ENCODE peak calls at places on chromosomes 3 and 15, in six cellular contexts. X is IMR-90, U is H9, W is mesenchymal stem cell, S is neuronal stem cell, D is H1. Z is an unnamed sample.

GRCh38 chr15:99248000-99248727 is 1.2 kb downstream of the TTC23 start:
- DNase-seq in X (no peak), U (no peak), W (no peak), S (no peak), D (no peak), Z (no peak)

GRCh38 chr3:16849240-16849639 is 35.5 kb upstream of the PLCL2 start:
- DNase-seq in X (peak; percentile 2), U (no peak), W (no peak), S (peak; percentile 33), D (no peak), Z (peak; percentile 29)

GRCh38 chr3:48039487-48040190 is 23.4 kb upstream of the MAP4 start:
- DNase-seq in X (peak; percentile 84), U (no peak), W (peak; percentile 92), S (peak; percentile 72), D (no peak), Z (peak; percentile 93)

GRCh38 chr3:51904034-51904823 is 1.1 kb upstream of the IQCF1 start:
- DNase-seq in X (no peak), U (no peak), W (no peak), S (no peak), D (no peak), Z (no peak)

GRCh38 chr3:15638891-15639262 is 37.3 kb downstream of the BTD start:
- DNase-seq in X (no peak), U (no peak), W (no peak), S (no peak), D (no peak), Z (no peak)

GRCh38 chr15:47786371-47786770 is 69.1 kb downstream of the SEMA6D start:
- DNase-seq in X (peak; percentile 8), U (no peak), W (peak; percentile 77), S (no peak), D (no peak), Z (no peak)

GRCh38 chr15:101023501-101024110 is 104.4 kb downstream of the LRRK1 start:
- DNase-seq in X (no peak), U (peak; percentile 9), W (no peak), S (no peak), D (no peak), Z (no peak)

GRCh38 chr15:61205427-61205826 is 23.7 kb downstream of the RORA start:
- DNase-seq in X (no peak), U (no peak), W (no peak), S (no peak), D (no peak), Z (no peak)

GRCh38 chr15:78303729-78304486 is 4.5 kb upstream of the SKIC8 start:
- DNase-seq in X (no peak), U (peak; percentile 79), W (no peak), S (no peak), D (peak; percentile 53), Z (peak; percentile 26)

GRCh38 chr3:33592999-33593398 is 125.1 kb downstream of the CLASP2 start:
- DNase-seq in X (no peak), U (no peak), W (no peak), S (no peak), D (no peak), Z (no peak)

GRCh38 chr3:100354850-100355249 is 20.3 kb downstream of the NIT2 start:
- DNase-seq in X (peak; percentile 63), U (no peak), W (no peak), S (no peak), D (no peak), Z (no peak)

GRCh38 chr3:10344147-10344943 is 23.4 kb upstream of the SEC13 start:
- DNase-seq in X (peak; percentile 54), U (peak; percentile 79), W (peak; percentile 55), S (peak; percentile 67), D (peak; percentile 85), Z (peak; percentile 65)

GRCh38 chr3:138417559-138417982 is 16.8 kb upstream of the ESYT3 start:
- DNase-seq in X (peak; percentile 80), U (peak; percentile 91), W (peak; percentile 78), S (peak; percentile 65), D (peak; percentile 93), Z (peak; percentile 95)
- H3K27me3 ChIP-seq in X (peaks cover 4% of the 10 kb centered on the region), U (no peaks in the 10 kb centered on the region), W (peaks cover 3% of the 10 kb centered on the region), S (peaks cover 9% of the 10 kb centered on the region), D (no peaks in the 10 kb centered on the region), Z (no peaks in the 10 kb centered on the region)

DNA sequence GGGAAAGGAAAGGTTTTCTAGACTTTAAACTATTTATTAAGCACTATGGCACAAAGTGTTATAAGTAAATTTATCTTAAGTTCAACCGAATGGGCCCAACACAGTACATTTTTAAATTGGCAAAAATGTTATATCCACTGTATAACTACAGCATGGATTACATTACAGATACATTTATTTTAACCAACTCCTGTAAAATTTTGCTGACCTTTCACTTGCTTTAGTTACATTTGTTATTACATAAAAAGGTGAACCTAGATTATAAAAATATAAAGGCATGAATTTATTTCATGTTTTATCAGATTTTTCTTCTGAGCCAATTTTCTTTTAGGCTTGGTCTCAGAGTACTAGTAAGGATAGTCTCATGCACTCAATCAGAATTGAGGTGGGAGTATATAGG is 221.9 kb upstream of the GBE1 start:
- DNase-seq in X (no peak), U (no peak), W (no peak), S (no peak), D (no peak), Z (no peak)
- H4K91ac ChIP-seq in X (no peak overlapping the region), U (no peak overlapping the region), W (no peak overlapping the region), S (no peak overlapping the region), D (no peak overlapping the region), Z (no peak overlapping the region)

DNA sequence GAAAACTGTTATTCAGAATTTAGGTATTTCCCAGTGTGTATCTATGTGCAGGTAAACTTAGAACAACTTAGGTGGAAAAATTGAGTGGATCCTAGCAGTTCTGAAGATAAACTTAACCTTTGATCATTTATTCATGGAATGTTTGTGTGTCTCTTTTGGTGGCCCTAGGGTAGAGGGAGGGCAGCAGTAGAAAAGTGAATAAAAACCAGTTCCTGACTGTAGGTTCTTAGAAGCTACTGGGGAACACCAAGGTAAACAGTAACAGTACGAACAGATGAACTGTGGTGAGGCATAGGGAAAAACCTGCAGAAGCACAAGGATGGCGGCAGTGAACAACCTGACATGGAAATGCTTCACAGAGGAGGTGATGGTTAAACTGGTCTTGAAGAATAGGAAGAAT is 2.5 kb downstream of the SNRK start:
- DNase-seq in X (no peak), U (no peak), W (no peak), S (no peak), D (no peak), Z (no peak)
- H3K4me1 ChIP-seq in X (peaks cover 15% of the 10 kb centered on the region), U (peaks cover 2% of the 10 kb centered on the region), W (peaks cover 10% of the 10 kb centered on the region), S (peaks cover 6% of the 10 kb centered on the region), D (peaks cover 8% of the 10 kb centered on the region), Z (peaks cover 11% of the 10 kb centered on the region)

GRCh38 chr3:177345049-177345972 is 148.0 kb upstream of the TBL1XR1 start:
- DNase-seq in X (peak; percentile 96), U (peak; percentile 63), W (peak; percentile 96), S (no peak), D (no peak), Z (peak; percentile 85)

GRCh38 chr3:177340243-177340830 is 143.1 kb upstream of the TBL1XR1 start:
- DNase-seq in X (no peak), U (no peak), W (no peak), S (no peak), D (peak; percentile 1), Z (no peak)

GRCh38 chr3:177343122-177343521 is 145.8 kb upstream of the TBL1XR1 start:
- DNase-seq in X (no peak), U (no peak), W (no peak), S (no peak), D (no peak), Z (no peak)

GRCh38 chr3:177338697-177339219 is 141.5 kb upstream of the TBL1XR1 start:
- DNase-seq in X (peak; percentile 65), U (no peak), W (peak; percentile 57), S (no peak), D (peak; percentile 4), Z (peak; percentile 78)

GRCh38 chr3:177341766-177342165 is 144.5 kb upstream of the TBL1XR1 start:
- DNase-seq in X (no peak), U (no peak), W (no peak), S (no peak), D (no peak), Z (no peak)
- H3K27me3 ChIP-seq in X (no peaks in the 10 kb centered on the region), U (peaks cover 28% of the 10 kb centered on the region), W (no peaks in the 10 kb centered on the region), S (no peaks in the 10 kb centered on the region), D (peaks cover 37% of the 10 kb centered on the region), Z (no peaks in the 10 kb centered on the region)

DNA sequence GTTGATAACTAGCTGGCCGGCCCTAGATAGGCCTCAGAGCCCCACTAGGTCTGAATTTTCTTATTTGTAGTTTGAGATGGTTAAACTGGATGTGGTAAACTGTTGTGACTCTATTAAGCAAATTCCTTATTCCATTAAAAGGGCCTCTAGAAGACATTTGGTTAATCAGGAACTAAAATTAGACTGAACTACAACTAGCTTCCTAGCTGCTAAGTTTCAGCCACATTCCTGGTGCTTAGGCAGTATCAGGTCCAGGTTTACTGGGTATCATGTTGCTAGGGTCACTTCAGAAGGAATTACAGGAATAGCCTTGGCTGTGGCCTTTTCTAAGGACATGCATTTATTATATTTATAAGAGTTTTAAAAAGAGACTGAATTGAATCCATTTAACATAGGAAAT is 136.3 kb downstream of the PLD1 start:
- DNase-seq in X (no peak), U (no peak), W (no peak), S (no peak), D (no peak), Z (no peak)
- H4K91ac ChIP-seq in X (no peak overlapping the region), U (no peak overlapping the region), W (no peak overlapping the region), S (no peak overlapping the region), D (no peak overlapping the region), Z (no peak overlapping the region)